ENCODE peak calls at places on chromosomes 12 and 14, in seven cellular contexts. M is hepatocyte, K is HCT116, D is GM23338, S is GM23248, J is PC-9, N is MM.1S. A is an unnamed sample.

GRCh38 chr12:24839268-24839791 is 109.6 kb downstream of the BCAT1 start:
- DNase-seq in M (no peak), K (no peak), D (no peak), S (peak; percentile 75), J (no peak), N (no peak), A (no peak)

GRCh38 chr12:52358575-52359350 is 8.5 kb downstream of the KRT85 start:
- DNase-seq in M (no peak), K (no peak), D (no peak), S (no peak), J (no peak), N (peak; percentile 58), A (peak; percentile 9)

GRCh38 chr14:24071836-24072420 is 566 bp downstream of the CPNE6 start:
- DNase-seq in M (no peak), K (no peak), D (no peak), S (no peak), J (no peak), N (no peak), A (no peak)

GRCh38 chr12:49838973-49839633 is 3.8 kb downstream of the BCDIN3D start:
- DNase-seq in M (peak; percentile 60), K (peak; percentile 22), D (peak; percentile 80), S (peak; percentile 66), J (peak; percentile 55), N (peak; percentile 58), A (peak; percentile 60)

GRCh38 chr14:41925409-41925808 is 318.7 kb downstream of the LRFN5 start:
- DNase-seq in M (peak; percentile 39), K (peak; percentile 10), D (peak; percentile 65), S (peak; percentile 36), J (no peak), N (no peak), A (peak; percentile 63)

GRCh38 chr12:115691123-115691522 is 586.4 kb downstream of the MED13L start:
- DNase-seq in M (peak; percentile 27), K (peak; percentile 16), D (no peak), S (no peak), J (peak; percentile 40), N (no peak), A (peak; percentile 41)

GRCh38 chr12:21773263-21773741 is 1.2 kb downstream of the KCNJ8 start:
- DNase-seq in M (peak; percentile 76), K (peak; percentile 3), D (peak; percentile 87), S (peak; percentile 48), J (no peak), N (no peak), A (peak; percentile 11)

GRCh38 chr12:85673921-85674420 is 162.2 kb downstream of the RASSF9 start:
- DNase-seq in M (no peak), K (no peak), D (no peak), S (no peak), J (no peak), N (no peak), A (no peak)

GRCh38 chr14:51914310-51914709 is 53.9 kb downstream of the GNG2 start:
- DNase-seq in M (no peak), K (no peak), D (no peak), S (no peak), J (no peak), N (no peak), A (no peak)

GRCh38 chr12:113056631-113057488 is at the start of gene DTX1:
- DNase-seq in M (no peak), K (no peak), D (peak; percentile 48), S (peak; percentile 28), J (no peak), N (no peak), A (no peak)
- TF ChIP-seq EZH2 in M (peak; percentile 85), K (no peak), D (no peak), S (no peak), J (no peak), N (no peak), A (peak; percentile 76)

GRCh38 chr14:20223410-20223809 is at the start of gene OR11H6:
- DNase-seq in M (no peak), K (no peak), D (no peak), S (no peak), J (no peak), N (no peak), A (no peak)

DNA sequence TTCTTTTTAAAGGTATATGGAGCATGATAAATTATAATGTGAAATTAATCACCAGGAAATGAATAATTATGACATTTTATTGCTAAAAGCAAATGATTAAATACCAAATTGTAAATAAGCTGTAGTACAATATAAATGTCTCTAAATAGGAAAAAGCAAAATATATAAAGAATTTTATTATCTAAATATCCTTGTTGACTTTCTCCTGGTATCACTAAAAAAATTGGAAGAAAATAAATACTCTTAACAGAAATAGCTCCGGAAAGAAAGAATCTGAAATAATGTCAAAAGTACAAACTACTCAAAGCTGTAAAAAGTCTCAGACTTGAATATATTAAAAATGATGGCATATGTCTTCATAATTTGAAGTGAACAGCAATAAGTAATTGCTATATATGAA is at the start of gene OR11H7:
- DNase-seq in M (no peak), K (no peak), D (no peak), S (no peak), J (no peak), N (no peak), A (no peak)
- H3K9me2 ChIP-seq in M (no peaks in the 10 kb centered on the region), K (no peaks in the 10 kb centered on the region), D (no peaks in the 10 kb centered on the region), S (no peaks in the 10 kb centered on the region), J (no peaks in the 10 kb centered on the region), N (no peaks in the 10 kb centered on the region), A (no peaks in the 10 kb centered on the region)

GRCh38 chr12:27245039-27245438 is 953 bp downstream of the STK38L start:
- DNase-seq in M (no peak), K (no peak), D (peak; percentile 15), S (peak; percentile 29), J (no peak), N (no peak), A (peak; percentile 28)

GRCh38 chr12:27244680-27245005 is 557 bp downstream of the STK38L start:
- DNase-seq in M (no peak), K (no peak), D (no peak), S (peak; percentile 80), J (no peak), N (no peak), A (peak; percentile 62)

GRCh38 chr12:27243804-27244679 is at the start of gene STK38L:
- DNase-seq in M (peak; percentile 99), K (peak; percentile 96), D (peak; percentile 99), S (peak; percentile 98), J (peak; percentile 93), N (peak; percentile 98), A (peak; percentile 98)

GRCh38 chr12:27246774-27247173 is 2.7 kb downstream of the STK38L start:
- DNase-seq in M (no peak), K (no peak), D (no peak), S (no peak), J (no peak), N (no peak), A (no peak)

DNA sequence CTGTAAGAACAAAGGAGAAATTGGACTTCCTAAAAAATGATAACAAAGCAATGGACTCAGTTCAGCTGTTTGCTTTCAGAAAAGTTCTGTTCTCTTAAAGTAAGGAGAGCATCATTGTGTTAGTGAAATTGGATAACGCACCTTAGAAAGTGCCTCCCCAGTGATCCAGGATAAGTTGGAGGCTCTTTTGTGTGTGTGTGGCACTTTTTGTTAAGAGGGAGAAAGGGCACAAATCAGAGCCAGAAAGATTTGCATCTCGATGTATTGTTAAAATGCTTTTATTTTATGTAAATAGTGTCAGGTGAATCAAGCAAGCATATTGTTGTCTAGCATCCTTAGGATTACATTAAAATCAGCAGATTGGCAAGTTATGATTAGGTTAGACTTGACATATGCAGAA is 2.1 kb downstream of the STK38L start:
- DNase-seq in M (no peak), K (no peak), D (peak; percentile 18), S (no peak), J (no peak), N (no peak), A (no peak)
- H3K4me1 ChIP-seq in M (peaks cover 20% of the 10 kb centered on the region), K (peaks cover 5% of the 10 kb centered on the region), D (peaks cover 23% of the 10 kb centered on the region), S (peaks cover 22% of the 10 kb centered on the region), J (peaks cover 19% of the 10 kb centered on the region), N (peaks cover 28% of the 10 kb centered on the region), A (peaks cover 28% of the 10 kb centered on the region)

DNA sequence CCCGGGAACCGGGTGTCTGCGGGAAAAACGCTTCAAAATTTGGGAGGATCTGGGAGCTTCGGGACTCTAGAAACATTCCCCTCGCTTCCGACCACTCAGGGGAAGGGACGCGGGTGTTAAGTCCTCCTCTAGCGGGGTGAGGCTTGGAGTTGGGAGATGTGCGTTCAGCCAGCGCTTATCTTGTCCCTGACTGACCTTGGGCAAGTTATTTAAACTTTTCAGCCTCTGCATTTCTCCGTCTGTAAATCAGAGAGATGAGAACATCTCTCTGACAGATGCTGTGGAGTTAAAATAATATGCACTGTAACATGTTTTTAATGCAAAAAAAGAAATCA is 76.9 kb upstream of the ANO4 start:
- DNase-seq in M (no peak), K (no peak), D (peak; percentile 18), S (peak; percentile 52), J (no peak), N (no peak), A (no peak)
- TF ChIP-seq EZH2 in M (no peak), K (no peak), D (peak; percentile 43), S (no peak), J (no peak), N (no peak), A (no peak)

DNA sequence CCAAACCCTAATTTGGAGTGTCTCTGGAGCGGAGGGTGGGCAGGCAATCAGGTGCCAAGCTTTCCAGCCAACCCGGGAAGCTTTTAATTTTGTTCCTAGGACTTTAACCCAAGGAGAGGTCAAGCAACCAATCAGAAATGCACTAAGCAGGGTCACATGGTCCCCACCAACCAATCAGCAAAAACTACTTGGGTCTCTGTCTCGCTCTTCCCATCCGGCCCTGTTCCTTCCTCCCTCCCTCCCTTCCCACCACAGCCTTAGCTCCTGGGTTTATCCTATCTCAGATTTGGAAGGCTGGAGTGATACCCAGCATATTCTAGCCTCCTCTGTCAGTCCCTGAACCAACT is 7.3 kb downstream of the HOXC5 start:
- DNase-seq in M (no peak), K (no peak), D (no peak), S (peak; percentile 39), J (no peak), N (no peak), A (peak; percentile 11)
- H3K9me2 ChIP-seq in M (no peaks in the 10 kb centered on the region), K (no peaks in the 10 kb centered on the region), D (no peaks in the 10 kb centered on the region), S (no peaks in the 10 kb centered on the region), J (no peaks in the 10 kb centered on the region), N (no peaks in the 10 kb centered on the region), A (no peaks in the 10 kb centered on the region)

A was measured in PC-3.